ENCODE peak calls at places on chromosome 13, in four cellular contexts. J is stimulated activated CD8-positive, alpha-beta memory T cell treated with anti-CD3 and anti-CD28 coated beads, Interleukin-2, amount 100 ng/mL, for 1 hour; O is AG04450; C is Peyer's patch. K is an unnamed sample.

GRCh38 chr13:106232680-106233079 is 302.8 kb downstream of the EFNB2 start:
- DNase-seq in O (no peak), C (no peak), J (no peak), K (no peak)

GRCh38 chr13:105806335-105806920 is 729.0 kb downstream of the EFNB2 start:
- DNase-seq in J (no peak), O (no peak), C (no peak), K (no peak)

GRCh38 chr13:43546260-43546659 is 240.5 kb downstream of the ENOX1 start:
- DNase-seq in C (no peak), O (no peak), J (no peak), K (no peak)

GRCh38 chr13:50691682-50692263 is 151.7 kb downstream of the DLEU7 start:
- DNase-seq in C (no peak), J (no peak), O (no peak), K (no peak)

GRCh38 chr13:113730145-113730750 is 28.8 kb upstream of the TMEM255B start:
- DNase-seq in C (no peak), J (no peak), O (no peak), K (no peak)

GRCh38 chr13:44555207-44555606 is 20.9 kb downstream of the TSC22D1 start:
- DNase-seq in C (no peak), J (no peak), O (no peak), K (no peak)

GRCh38 chr13:51549050-51549449 is 35.2 kb upstream of the WDFY2 start:
- DNase-seq in J (no peak), C (no peak), O (no peak), K (no peak)

GRCh38 chr13:60226507-60226906 is 62.8 kb upstream of the DIAPH3 start:
- DNase-seq in C (no peak), O (peak; percentile 8), J (no peak), K (no peak)

GRCh38 chr13:108985166-108985565 is 355.8 kb downstream of the MYO16 start:
- DNase-seq in C (no peak), O (no peak), J (no peak), K (no peak)

GRCh38 chr13:25742220-25742619 is 309.6 kb downstream of the SHISA2 start:
- DNase-seq in C (no peak), J (no peak), O (no peak), K (no peak)

GRCh38 chr13:97366172-97366688 is 67.7 kb upstream of the RAP2A start:
- DNase-seq in C (no peak), J (no peak), O (no peak), K (no peak)

GRCh38 chr13:94967183-94968039 is 255.1 kb upstream of the SOX21 start:
- DNase-seq in C (no peak), O (no peak), J (no peak), K (no peak)

GRCh38 chr13:84961023-84961422 is 838.2 kb downstream of the SLITRK6 start:
- DNase-seq in J (no peak), C (no peak), O (no peak), K (no peak)

GRCh38 chr13:102774596-102775375 is 1.2 kb upstream of the TEX30 start:
- DNase-seq in O (no peak), C (no peak), J (no peak), K (no peak)

GRCh38 chr13:43978688-43979087 is 99.0 kb downstream of the LACC1 start:
- DNase-seq in C (no peak), J (no peak), O (no peak), K (no peak)

GRCh38 chr13:50635504-50635903 is 208.0 kb downstream of the DLEU7 start:
- DNase-seq in O (no peak), J (no peak), C (peak; percentile 29), K (no peak)

GRCh38 chr13:22014469-22014868 is 343.6 kb downstream of the FGF9 start:
- DNase-seq in O (no peak), C (no peak), J (no peak), K (no peak)

GRCh38 chr13:51841732-51842131 is 3.2 kb downstream of the TMEM272 start:
- DNase-seq in J (no peak), C (no peak), O (no peak), K (no peak)

GRCh38 chr13:103862525-103862924 is 796.3 kb upstream of the SLC10A2 start:
- DNase-seq in O (no peak), J (no peak), C (no peak), K (no peak)

GRCh38 chr13:47251771-47252170 is 354.9 kb upstream of the HTR2A start:
- DNase-seq in C (no peak), O (no peak), J (no peak), K (peak; percentile 10)

GRCh38 chr13:114099918-114100445 is 32.4 kb downstream of the RASA3 start:
- DNase-seq in J (no peak), O (no peak), C (no peak), K (no peak)

GRCh38 chr13:52070929-52071523 is 46.5 kb downstream of the UTP14C start:
- DNase-seq in J (no peak), O (no peak), C (no peak), K (no peak)

GRCh38 chr13:95714142-95714832 is 37.3 kb downstream of the DNAJC3 start:
- DNase-seq in O (peak; percentile 38), J (no peak), C (no peak), K (peak; percentile 71)

GRCh38 chr13:24668955-24669354 is 11.3 kb upstream of the ATP12A start:
- DNase-seq in O (no peak), C (no peak), J (no peak), K (no peak)

GRCh38 chr13:111099292-111099691 is 15.8 kb upstream of the ARHGEF7 start:
- DNase-seq in J (no peak), C (no peak), O (no peak), K (no peak)

GRCh38 chr13:74166286-74166685 is 32.1 kb upstream of the KLF12 start:
- DNase-seq in C (no peak), O (no peak), J (no peak), K (no peak)

GRCh38 chr13:24032674-24033073 is 127.8 kb upstream of the SPATA13 start:
- DNase-seq in J (no peak), O (no peak), C (no peak), K (no peak)

GRCh38 chr13:103568314-103568713 is 502.1 kb upstream of the SLC10A2 start:
- DNase-seq in J (no peak), O (no peak), C (no peak), K (no peak)

GRCh38 chr13:28609936-28610335 is 49.0 kb upstream of the POMP start:
- DNase-seq in J (no peak), O (peak; percentile 38), C (no peak), K (peak; percentile 24)

GRCh38 chr13:102141625-102142472 is 260.0 kb downstream of the FGF14 start:
- DNase-seq in J (no peak), O (no peak), C (no peak), K (no peak)

GRCh38 chr13:112876305-112877000 is 92.6 kb upstream of the MCF2L start:
- DNase-seq in O (no peak), C (no peak), J (no peak), K (no peak)

GRCh38 chr13:46057251-46058015 is 4.9 kb upstream of the ZC3H13 start:
- DNase-seq in C (no peak), O (no peak), J (no peak), K (no peak)

GRCh38 chr13:61463027-61463426 is 47.4 kb upstream of the PCDH20 start:
- DNase-seq in J (no peak), C (no peak), O (no peak), K (no peak)

GRCh38 chr13:97359181-97360057 is 74.5 kb upstream of the RAP2A start:
- DNase-seq in J (peak; percentile 17), C (no peak), O (peak; percentile 87), K (no peak)